ENCODE peak calls at places on chromosomes 12 and 14, in four cellular contexts. One of them, this sample, is unnamed.

GRCh38 chr14:81169711-81170103 is 51.1 kb downstream of the GTF2A1 start:
- DNase-seq in cardiac muscle cell: peak
- DNase-seq in kidney epithelial cell: no peak
- DNase-seq in foreskin fibroblast: peak
- DNase-seq in this sample: no peak

GRCh38 chr12:42968426-42968825 is 378.9 kb upstream of the PRICKLE1 start:
- DNase-seq in foreskin fibroblast: no peak
- DNase-seq in kidney epithelial cell: no peak
- DNase-seq in cardiac muscle cell: no peak
- DNase-seq in this sample: no peak

GRCh38 chr12:9348906-9349518 is 140.8 kb upstream of the PZP start:
- DNase-seq in foreskin fibroblast: no peak
- DNase-seq in cardiac muscle cell: no peak
- DNase-seq in kidney epithelial cell: no peak
- DNase-seq in this sample: no peak

GRCh38 chr12:127479256-127479655 is 787.7 kb upstream of the TMEM132C start:
- DNase-seq in kidney epithelial cell: no peak
- DNase-seq in cardiac muscle cell: no peak
- DNase-seq in foreskin fibroblast: no peak
- DNase-seq in this sample: no peak

GRCh38 chr14:59265808-59266207 is 77.3 kb downstream of the DAAM1 start:
- DNase-seq in kidney epithelial cell: no peak
- DNase-seq in foreskin fibroblast: no peak
- DNase-seq in cardiac muscle cell: no peak
- DNase-seq in this sample: peak

GRCh38 chr12:24496755-24497154 is 452.1 kb downstream of the BCAT1 start:
- DNase-seq in kidney epithelial cell: peak
- DNase-seq in cardiac muscle cell: peak
- DNase-seq in foreskin fibroblast: peak
- DNase-seq in this sample: peak

GRCh38 chr12:104763163-104763805 is 194.8 kb downstream of the SLC41A2 start:
- DNase-seq in kidney epithelial cell: no peak
- DNase-seq in foreskin fibroblast: peak
- DNase-seq in cardiac muscle cell: peak
- DNase-seq in this sample: peak

GRCh38 chr14:104135904-104136471 is 2.4 kb upstream of the KIF26A start:
- DNase-seq in foreskin fibroblast: no peak
- DNase-seq in kidney epithelial cell: no peak
- DNase-seq in cardiac muscle cell: no peak
- DNase-seq in this sample: no peak

GRCh38 chr14:35406811-35407630 is 2.5 kb upstream of the NFKBIA start:
- DNase-seq in kidney epithelial cell: no peak
- DNase-seq in foreskin fibroblast: no peak
- DNase-seq in cardiac muscle cell: peak
- DNase-seq in this sample: peak

GRCh38 chr12:1838994-1839365 is 18.6 kb downstream of the LRTM2 start:
- DNase-seq in cardiac muscle cell: no peak
- DNase-seq in foreskin fibroblast: no peak
- DNase-seq in kidney epithelial cell: no peak
- DNase-seq in this sample: no peak

GRCh38 chr12:53320352-53321195 is 836 bp downstream of the AAAS start:
- DNase-seq in kidney epithelial cell: no peak
- DNase-seq in foreskin fibroblast: no peak
- DNase-seq in cardiac muscle cell: no peak
- DNase-seq in this sample: no peak

GRCh38 chr12:88472775-88473174 is 107.5 kb downstream of the KITLG start:
- DNase-seq in cardiac muscle cell: peak
- DNase-seq in foreskin fibroblast: peak
- DNase-seq in kidney epithelial cell: no peak
- DNase-seq in this sample: peak

GRCh38 chr14:68932219-68932618 is 46.9 kb downstream of the ACTN1 start:
- DNase-seq in foreskin fibroblast: no peak
- DNase-seq in kidney epithelial cell: no peak
- DNase-seq in cardiac muscle cell: no peak
- DNase-seq in this sample: no peak

GRCh38 chr12:128797119-128798118 is 26.3 kb downstream of the SLC15A4 start:
- DNase-seq in cardiac muscle cell: peak
- DNase-seq in kidney epithelial cell: peak
- DNase-seq in foreskin fibroblast: peak
- DNase-seq in this sample: peak

GRCh38 chr14:24040692-24041091 is 11.1 kb upstream of the CARMIL3 start:
- DNase-seq in kidney epithelial cell: no peak
- DNase-seq in foreskin fibroblast: no peak
- DNase-seq in cardiac muscle cell: no peak
- DNase-seq in this sample: no peak

GRCh38 chr12:52130695-52131094 is 51.2 kb downstream of the SMIM41 start:
- DNase-seq in cardiac muscle cell: no peak
- DNase-seq in foreskin fibroblast: no peak
- DNase-seq in kidney epithelial cell: no peak
- DNase-seq in this sample: no peak

GRCh38 chr14:24673059-24673458 is 39.1 kb upstream of the GZMB start:
- DNase-seq in foreskin fibroblast: no peak
- DNase-seq in kidney epithelial cell: no peak
- DNase-seq in cardiac muscle cell: no peak
- DNase-seq in this sample: no peak

GRCh38 chr12:110742718-110743570 is at the start of gene PPP1CC:
- DNase-seq in cardiac muscle cell: peak
- DNase-seq in kidney epithelial cell: peak
- DNase-seq in foreskin fibroblast: peak
- DNase-seq in this sample: peak

GRCh38 chr12:130838284-130838950 is 633 bp downstream of the STX2 start:
- DNase-seq in foreskin fibroblast: no peak
- DNase-seq in cardiac muscle cell: peak
- DNase-seq in kidney epithelial cell: no peak
- DNase-seq in this sample: peak

GRCh38 chr14:104442611-104443390 is 136.8 kb upstream of the C14orf180 start:
- DNase-seq in foreskin fibroblast: no peak
- DNase-seq in kidney epithelial cell: no peak
- DNase-seq in cardiac muscle cell: no peak
- DNase-seq in this sample: no peak

GRCh38 chr14:21933681-21934080 is 260.1 kb upstream of the OR4E1 start:
- DNase-seq in kidney epithelial cell: no peak
- DNase-seq in cardiac muscle cell: no peak
- DNase-seq in foreskin fibroblast: no peak
- DNase-seq in this sample: peak
- TF ChIP-seq CTCF in kidney epithelial cell: peak
- TF ChIP-seq CTCF in cardiac muscle cell: peak
- TF ChIP-seq CTCF in foreskin fibroblast: no peak
- TF ChIP-seq CTCF in this sample: peak

GRCh38 chr12:107079172-107080011 is 14.0 kb downstream of the CRY1 start:
- DNase-seq in foreskin fibroblast: peak
- DNase-seq in kidney epithelial cell: no peak
- DNase-seq in cardiac muscle cell: peak
- DNase-seq in this sample: peak
- TF ChIP-seq CTCF in foreskin fibroblast: peak
- TF ChIP-seq CTCF in kidney epithelial cell: peak
- TF ChIP-seq CTCF in cardiac muscle cell: peak
- TF ChIP-seq CTCF in this sample: peak

GRCh38 chr14:100900837-100901390 is 2.6 kb downstream of the RTL1 start:
- DNase-seq in cardiac muscle cell: peak
- DNase-seq in foreskin fibroblast: no peak
- DNase-seq in kidney epithelial cell: no peak
- DNase-seq in this sample: peak

GRCh38 chr14:100902792-100903191 is 730 bp downstream of the RTL1 start:
- DNase-seq in cardiac muscle cell: no peak
- DNase-seq in foreskin fibroblast: no peak
- DNase-seq in kidney epithelial cell: no peak
- DNase-seq in this sample: no peak

GRCh38 chr14:100903672-100904185 is at the start of gene RTL1:
- DNase-seq in kidney epithelial cell: no peak
- DNase-seq in cardiac muscle cell: no peak
- DNase-seq in foreskin fibroblast: no peak
- DNase-seq in this sample: no peak

GRCh38 chr14:100901391-100902183 is 1.9 kb downstream of the RTL1 start:
- DNase-seq in cardiac muscle cell: no peak
- DNase-seq in kidney epithelial cell: no peak
- DNase-seq in foreskin fibroblast: no peak
- DNase-seq in this sample: no peak

GRCh38 chr14:100902295-100902694 is 1.2 kb downstream of the RTL1 start:
- DNase-seq in cardiac muscle cell: no peak
- DNase-seq in foreskin fibroblast: no peak
- DNase-seq in kidney epithelial cell: no peak
- DNase-seq in this sample: peak
- TF ChIP-seq CTCF in cardiac muscle cell: peak
- TF ChIP-seq CTCF in foreskin fibroblast: no peak
- TF ChIP-seq CTCF in kidney epithelial cell: peak
- TF ChIP-seq CTCF in this sample: peak

GRCh38 chr14:83463500-83464098 is 1929.9 kb upstream of the SEL1L start:
- DNase-seq in cardiac muscle cell: peak
- DNase-seq in kidney epithelial cell: no peak
- DNase-seq in foreskin fibroblast: no peak
- DNase-seq in this sample: peak
- TF ChIP-seq CTCF in cardiac muscle cell: peak
- TF ChIP-seq CTCF in kidney epithelial cell: peak
- TF ChIP-seq CTCF in foreskin fibroblast: peak
- TF ChIP-seq CTCF in this sample: peak

GRCh38 chr12:126210026-126210425 is 1144.8 kb downstream of the AACS start:
- DNase-seq in cardiac muscle cell: peak
- DNase-seq in kidney epithelial cell: no peak
- DNase-seq in foreskin fibroblast: no peak
- DNase-seq in this sample: no peak

GRCh38 chr12:126218697-126219096 is 1153.5 kb downstream of the AACS start:
- DNase-seq in cardiac muscle cell: no peak
- DNase-seq in foreskin fibroblast: no peak
- DNase-seq in kidney epithelial cell: no peak
- DNase-seq in this sample: no peak

GRCh38 chr12:126210448-126210847 is 1145.2 kb downstream of the AACS start:
- DNase-seq in foreskin fibroblast: no peak
- DNase-seq in kidney epithelial cell: no peak
- DNase-seq in cardiac muscle cell: peak
- DNase-seq in this sample: peak

DNA sequence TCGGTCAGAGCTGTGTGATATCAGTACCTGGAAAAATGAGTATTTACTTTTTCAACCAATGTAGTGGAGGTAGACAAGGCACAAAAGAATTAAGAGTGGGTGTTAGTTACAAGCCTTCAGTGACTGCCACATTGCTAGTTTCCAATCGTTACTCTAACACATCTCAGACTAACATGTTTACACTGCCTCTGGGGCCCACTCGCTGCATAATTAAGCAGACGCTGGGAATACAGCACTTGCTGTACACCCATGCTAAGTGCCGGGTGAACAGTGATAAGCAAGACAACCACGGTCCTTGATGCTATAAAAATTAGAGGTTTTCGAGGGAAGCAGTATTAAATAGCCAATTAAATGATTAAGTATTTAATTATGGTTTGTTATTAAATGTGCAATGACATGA is 1147.6 kb downstream of the AACS start:
- DNase-seq in cardiac muscle cell: no peak
- DNase-seq in foreskin fibroblast: no peak
- DNase-seq in kidney epithelial cell: no peak
- DNase-seq in this sample: no peak
- TF ChIP-seq CTCF in cardiac muscle cell: no peak
- TF ChIP-seq CTCF in foreskin fibroblast: no peak
- TF ChIP-seq CTCF in kidney epithelial cell: no peak
- TF ChIP-seq CTCF in this sample: no peak

DNA sequence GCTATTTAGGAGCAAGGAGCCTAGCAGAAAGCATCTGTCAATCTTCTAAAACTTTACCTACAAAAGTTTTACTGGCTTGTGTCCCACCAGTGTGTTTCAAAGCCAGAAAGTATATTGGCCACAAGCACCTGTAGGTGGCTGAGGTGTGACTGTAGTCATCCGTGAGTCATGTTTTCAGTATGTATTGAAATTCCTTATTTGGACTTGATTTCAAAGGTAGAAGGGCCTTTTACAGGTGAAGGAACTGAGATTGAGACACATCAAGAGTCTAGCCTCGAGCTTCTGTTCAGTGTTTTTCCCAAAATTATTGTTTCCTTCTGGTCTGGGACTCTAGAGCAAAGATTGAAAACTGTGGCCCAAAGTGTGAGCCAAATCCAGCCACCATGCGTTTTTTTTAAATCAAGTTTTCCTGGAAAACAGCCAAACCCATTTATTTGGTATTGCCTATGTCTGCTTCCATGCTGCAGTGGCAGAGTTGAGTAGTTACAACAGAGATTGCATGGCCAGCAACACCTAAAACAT is 195.3 kb upstream of the BCL2L14 start:
- DNase-seq in foreskin fibroblast: no peak
- DNase-seq in kidney epithelial cell: no peak
- DNase-seq in cardiac muscle cell: peak
- DNase-seq in this sample: peak
- TF ChIP-seq CTCF in foreskin fibroblast: no peak
- TF ChIP-seq CTCF in kidney epithelial cell: no peak
- TF ChIP-seq CTCF in cardiac muscle cell: no peak
- TF ChIP-seq CTCF in this sample: no peak

GRCh38 chr14:67735361-67735921 is 33.8 kb downstream of the RDH12 start:
- DNase-seq in kidney epithelial cell: no peak
- DNase-seq in foreskin fibroblast: no peak
- DNase-seq in cardiac muscle cell: peak
- DNase-seq in this sample: no peak

GRCh38 chr14:67733609-67734008 is 31.9 kb downstream of the RDH12 start:
- DNase-seq in foreskin fibroblast: no peak
- DNase-seq in kidney epithelial cell: no peak
- DNase-seq in cardiac muscle cell: no peak
- DNase-seq in this sample: no peak

GRCh38 chr14:67736771-67737170 is 35.1 kb downstream of the RDH12 start:
- DNase-seq in kidney epithelial cell: no peak
- DNase-seq in cardiac muscle cell: no peak
- DNase-seq in foreskin fibroblast: no peak
- DNase-seq in this sample: no peak

GRCh38 chr14:67738740-67739504 is 37.2 kb downstream of the RDH12 start:
- DNase-seq in cardiac muscle cell: peak
- DNase-seq in kidney epithelial cell: peak
- DNase-seq in foreskin fibroblast: peak
- DNase-seq in this sample: peak

GRCh38 chr14:67734675-67735074 is 33.0 kb downstream of the RDH12 start:
- DNase-seq in kidney epithelial cell: no peak
- DNase-seq in foreskin fibroblast: peak
- DNase-seq in cardiac muscle cell: peak
- DNase-seq in this sample: no peak
- TF ChIP-seq CTCF in kidney epithelial cell: no peak
- TF ChIP-seq CTCF in foreskin fibroblast: no peak
- TF ChIP-seq CTCF in cardiac muscle cell: peak
- TF ChIP-seq CTCF in this sample: no peak